ENCODE peak calls at places on chromosomes 3 and 15, in four cellular contexts. G is neural progenitor cell, O is fibroblast of lung, S is astrocyte. H is an unnamed sample.

GRCh38 chr15:40256642-40257235 is 17.9 kb downstream of the PAK6 start:
- DNase-seq in G (no peak), O (peak), S (peak), H (no peak)

GRCh38 chr15:75063338-75063737 is 39.9 kb downstream of the PPCDC start:
- DNase-seq in G (no peak), O (peak), S (peak), H (no peak)

GRCh38 chr3:187740446-187741399 is 4.5 kb downstream of the BCL6 start:
- DNase-seq in G (peak), O (peak), S (peak), H (peak)

GRCh38 chr3:120824613-120825012 is 82.1 kb downstream of the GTF2E1 start:
- DNase-seq in G (no peak), O (no peak), S (no peak), H (no peak)

GRCh38 chr15:99986297-99987118 is 253.3 kb upstream of the LYSMD4 start:
- DNase-seq in G (no peak), O (peak), S (no peak), H (no peak)

GRCh38 chr3:121072128-121072527 is 164.1 kb downstream of the STXBP5L start:
- DNase-seq in G (no peak), O (no peak), S (no peak), H (peak)

GRCh38 chr15:62135532-62136134 is 29.5 kb downstream of the C2CD4B start:
- DNase-seq in G (no peak), O (peak), S (peak), H (peak)

GRCh38 chr3:60594025-60594424 is 657.2 kb downstream of the FHIT start:
- DNase-seq in G (no peak), O (peak), S (peak), H (peak)

GRCh38 chr15:99436472-99437314 is 129.1 kb upstream of the MEF2A start:
- DNase-seq in G (no peak), O (no peak), S (no peak), H (no peak)

GRCh38 chr3:189921770-189922169 is 198.9 kb downstream of the P3H2 start:
- DNase-seq in G (peak), O (no peak), S (no peak), H (no peak)

GRCh38 chr15:85531083-85531482 is 150.7 kb downstream of the AKAP13 start:
- DNase-seq in G (no peak), O (peak), S (no peak), H (no peak)

GRCh38 chr3:177236704-177237103 is 39.4 kb upstream of the TBL1XR1 start:
- DNase-seq in G (no peak), O (peak), S (no peak), H (peak)

GRCh38 chr3:57423335-57423734 is 120.8 kb downstream of the DNAH12 start:
- DNase-seq in G (peak), O (no peak), S (no peak), H (no peak)

GRCh38 chr15:66901336-66902100 is 163.9 kb upstream of the SMAD3 start:
- DNase-seq in G (no peak), O (peak), S (peak), H (peak)

GRCh38 chr3:31919528-31919927 is 61.5 kb downstream of the OSBPL10 start:
- DNase-seq in G (no peak), O (no peak), S (no peak), H (no peak)

GRCh38 chr3:126659915-126660886 is 5.3 kb upstream of the TXNRD3 start:
- DNase-seq in G (peak), O (no peak), S (no peak), H (peak)

GRCh38 chr3:10232138-10232537 is 16.1 kb upstream of the TATDN2 start:
- DNase-seq in G (no peak), O (no peak), S (no peak), H (no peak)

GRCh38 chr3:115470254-115470653 is 153.1 kb upstream of the GAP43 start:
- DNase-seq in G (no peak), O (no peak), S (no peak), H (no peak)

GRCh38 chr3:15610083-15610482 is 8.5 kb downstream of the BTD start:
- DNase-seq in G (no peak), O (peak), S (peak), H (peak)

GRCh38 chr3:184180165-184180564 is 5.5 kb downstream of the AP2M1 start:
- DNase-seq in G (no peak), O (peak), S (peak), H (no peak)

GRCh38 chr3:188739547-188739946 is 432.2 kb upstream of the TPRG1 start:
- DNase-seq in G (no peak), O (peak), S (no peak), H (no peak)

GRCh38 chr3:148036331-148036881 is 627.2 kb downstream of the ZIC1 start:
- DNase-seq in G (no peak), O (peak), S (peak), H (peak)

GRCh38 chr15:29403778-29404177 is 134.2 kb upstream of the NSMCE3 start:
- DNase-seq in G (peak), O (no peak), S (no peak), H (peak)

GRCh38 chr3:196060834-196061233 is 21.1 kb downstream of the TFRC start:
- DNase-seq in G (no peak), O (no peak), S (no peak), H (no peak)

GRCh38 chr3:4907647-4908046 is 71.6 kb upstream of the BHLHE40 start:
- DNase-seq in G (no peak), O (no peak), S (no peak), H (no peak)

GRCh38 chr15:58962662-58963565 is 24.5 kb upstream of the RNF111 start:
- DNase-seq in G (no peak), O (peak), S (peak), H (peak)

GRCh38 chr3:139317660-139318430 is 26.0 kb upstream of the MRPS22 start:
- DNase-seq in G (no peak), O (no peak), S (no peak), H (peak)

GRCh38 chr3:175246766-175247165 is 387.6 kb downstream of the NAALADL2 start:
- DNase-seq in G (no peak), O (peak), S (peak), H (no peak)

GRCh38 chr3:113151475-113152031 is 59.8 kb upstream of the BOC start:
- DNase-seq in G (no peak), O (peak), S (peak), H (no peak)

GRCh38 chr15:80171787-80172186 is 19.0 kb downstream of the FAH start:
- DNase-seq in G (peak), O (no peak), S (no peak), H (no peak)

DNA sequence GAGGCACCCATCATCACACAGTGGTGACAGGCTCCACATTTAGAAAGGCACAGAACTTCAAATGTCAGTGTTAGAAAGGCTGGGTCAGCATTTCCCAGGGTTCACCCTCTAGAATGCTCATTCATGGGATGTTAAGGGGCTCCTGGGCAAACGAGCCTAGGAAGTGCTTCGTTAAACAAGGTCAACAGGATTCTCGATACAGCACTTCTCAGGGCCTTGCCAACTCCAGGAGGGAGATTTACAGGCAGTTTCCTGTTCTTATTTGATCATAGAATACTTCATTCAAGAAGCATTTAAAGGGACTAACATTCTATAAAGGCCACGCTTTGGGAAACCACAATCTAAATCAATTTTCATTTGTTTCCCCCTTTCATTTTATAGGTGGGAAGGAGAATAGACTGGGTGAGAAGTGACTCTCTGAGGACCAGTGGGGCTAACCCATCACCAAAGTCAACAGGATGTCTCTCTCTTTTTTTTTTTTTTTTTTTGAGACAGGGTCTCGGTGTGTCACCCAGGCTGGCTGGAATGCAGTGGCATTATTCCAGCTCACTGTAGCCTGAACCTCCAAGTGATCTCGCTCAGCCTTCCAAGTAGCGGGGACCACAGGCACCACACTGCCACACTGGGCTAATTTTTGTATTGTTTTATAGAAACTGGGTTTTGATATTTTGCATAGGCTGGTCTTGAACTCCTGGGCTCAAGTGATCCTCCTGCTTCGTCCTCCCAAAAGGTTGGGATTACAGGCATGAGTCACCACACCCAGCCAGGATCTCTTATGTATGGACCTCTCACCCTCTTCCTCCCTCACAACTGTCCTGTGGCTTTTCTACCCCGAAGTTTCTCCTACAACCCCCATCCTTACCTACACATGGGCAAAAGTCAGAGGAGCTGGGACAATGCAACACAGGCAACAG is 14.1 kb downstream of the IGDCC4 start:
- DNase-seq in G (no peak), O (peak), S (peak), H (no peak)
- H3K4me2 ChIP-seq in G (no peak), O (no peak), S (peak), H (peak)

GRCh38 chr3:40875581-40875980 is 323.7 kb upstream of the CTNNB1 start:
- DNase-seq in G (no peak), O (no peak), S (no peak), H (no peak)

GRCh38 chr3:40876019-40876418 is 323.3 kb upstream of the CTNNB1 start:
- DNase-seq in G (no peak), O (no peak), S (no peak), H (no peak)

GRCh38 chr3:40877651-40878463 is 321.4 kb upstream of the CTNNB1 start:
- DNase-seq in G (peak), O (peak), S (peak), H (peak)

GRCh38 chr3:40876496-40876895 is 322.8 kb upstream of the CTNNB1 start:
- DNase-seq in G (no peak), O (peak), S (peak), H (no peak)

GRCh38 chr3:40878464-40878905 is 320.8 kb upstream of the CTNNB1 start:
- DNase-seq in G (no peak), O (no peak), S (no peak), H (no peak)
- H3K4me3 ChIP-seq in G (no peak), O (no peak), S (no peak), H (no peak)

DNA sequence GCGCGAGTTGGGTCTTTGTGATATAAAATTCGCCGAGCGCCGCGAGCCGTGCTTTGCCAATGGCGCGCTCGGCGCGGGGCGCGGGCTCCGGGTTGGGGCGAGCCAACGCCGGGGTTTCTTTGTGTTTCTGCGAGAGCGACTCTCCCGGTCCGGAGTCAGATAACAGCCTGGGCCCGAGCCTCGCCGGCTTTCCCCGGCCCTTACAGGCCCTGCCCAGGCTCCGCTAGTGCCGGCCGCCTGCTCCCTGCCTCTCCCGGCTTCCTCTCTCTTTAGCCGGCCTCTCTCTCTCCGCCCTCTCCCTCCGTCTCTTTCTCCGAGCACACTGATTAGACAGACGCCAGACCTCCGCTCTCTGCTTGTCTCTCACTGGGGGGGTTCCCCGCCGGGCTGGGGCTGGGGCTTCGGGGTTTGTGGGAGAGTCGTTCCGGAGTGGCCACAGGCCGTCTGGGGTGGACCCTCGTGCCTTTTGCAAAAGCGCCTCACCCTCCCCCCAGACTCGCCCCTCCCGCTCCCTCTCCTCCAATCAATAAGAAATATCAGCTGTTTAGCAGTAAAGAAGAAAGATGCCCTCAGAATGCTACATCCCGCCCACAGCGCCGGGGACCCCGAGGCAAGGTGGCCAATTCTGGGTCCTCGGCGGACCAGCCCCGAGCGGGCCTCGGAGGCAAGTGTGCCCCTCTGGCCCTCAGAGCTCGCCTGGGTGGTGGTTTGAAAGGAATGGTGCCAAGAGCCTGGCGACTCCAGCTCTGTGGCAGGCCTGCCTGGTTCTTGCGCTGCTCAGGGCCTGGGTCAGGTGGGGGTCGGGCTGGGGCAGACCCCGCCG is 2.9 kb downstream of the NR2F2 start:
- DNase-seq in G (peak), O (peak), S (peak), H (peak)
- TF ChIP-seq EZH2 in G (no peak), O (no peak), S (no peak), H (no peak)

DNA sequence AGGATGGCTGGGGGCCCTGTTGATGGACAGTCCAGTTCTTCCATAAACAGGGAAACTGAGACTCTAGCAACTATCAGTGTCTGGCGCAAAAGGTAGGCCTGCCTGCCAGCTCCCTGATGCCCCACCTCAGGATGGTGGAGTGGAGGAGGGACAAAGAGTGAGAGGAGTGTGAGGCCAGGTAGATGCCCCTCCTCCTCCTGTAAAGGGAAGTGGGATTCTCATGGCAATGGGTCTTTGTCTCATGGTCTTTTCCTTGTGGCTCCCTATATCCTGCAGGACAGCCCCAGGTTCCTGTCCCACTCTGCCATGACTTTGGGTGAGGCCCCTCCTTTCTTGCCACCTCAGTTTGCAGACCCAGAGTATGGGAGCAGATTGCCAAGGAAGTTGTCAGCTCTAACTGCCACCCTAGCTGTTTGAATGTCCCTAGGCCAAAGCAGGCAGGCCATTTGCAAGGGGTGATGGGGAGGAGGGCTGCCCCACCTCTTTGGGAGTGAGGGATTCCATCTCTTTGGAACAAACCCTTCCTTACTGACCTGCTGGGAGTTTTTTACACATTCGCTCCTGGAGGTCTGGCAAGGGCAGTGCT is 2.8 kb upstream of the DNAH1 start:
- DNase-seq in G (no peak), O (no peak), S (no peak), H (no peak)
- H3K4me2 ChIP-seq in G (peak), O (no peak), S (peak), H (no peak)

GRCh38 chr3:128073185-128073725 is 21.0 kb downstream of the SEC61A1 start:
- DNase-seq in G (no peak), O (no peak), S (no peak), H (no peak)

GRCh38 chr3:128075516-128076464 is 23.6 kb downstream of the SEC61A1 start:
- DNase-seq in G (peak), O (peak), S (peak), H (no peak)

GRCh38 chr3:128073807-128074206 is 21.6 kb downstream of the SEC61A1 start:
- DNase-seq in G (no peak), O (no peak), S (no peak), H (peak)

GRCh38 chr3:128076465-128076782 is 24.2 kb downstream of the SEC61A1 start:
- DNase-seq in G (no peak), O (no peak), S (no peak), H (no peak)

DNA sequence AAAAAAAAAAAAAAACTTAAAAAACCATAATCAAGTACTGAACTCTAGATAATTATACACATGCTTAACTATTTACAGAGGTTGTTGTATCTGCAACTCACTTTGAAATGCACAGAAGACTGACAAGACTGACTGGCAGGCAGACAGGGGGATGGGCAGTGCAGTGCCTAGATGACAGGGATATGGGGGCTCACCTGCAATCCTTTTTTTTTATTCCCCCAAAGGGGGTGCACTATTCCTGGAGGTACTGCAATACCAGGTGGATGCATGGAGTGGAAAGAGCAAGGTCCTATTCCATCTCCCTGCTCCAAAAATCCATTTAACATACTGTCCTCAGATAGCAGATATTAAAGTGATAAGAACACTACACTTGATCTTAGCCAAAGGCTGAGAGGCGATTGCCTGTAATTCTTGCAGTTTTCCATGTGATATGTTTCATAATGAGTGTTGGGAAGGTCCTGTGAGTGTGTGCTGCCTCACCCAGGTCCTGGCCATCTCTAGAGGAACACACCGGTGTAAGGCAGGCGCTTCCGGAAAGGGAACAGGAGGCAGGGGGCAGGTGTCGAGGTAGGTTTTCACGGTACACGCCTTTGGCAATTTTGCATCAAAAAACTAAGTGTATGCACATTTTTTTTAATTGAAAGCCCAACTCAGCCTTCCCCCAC is 22.7 kb downstream of the SEC61A1 start:
- DNase-seq in G (no peak), O (no peak), S (no peak), H (no peak)
- H3K4me3 ChIP-seq in G (peak), O (no peak), S (no peak), H (no peak)

DNA sequence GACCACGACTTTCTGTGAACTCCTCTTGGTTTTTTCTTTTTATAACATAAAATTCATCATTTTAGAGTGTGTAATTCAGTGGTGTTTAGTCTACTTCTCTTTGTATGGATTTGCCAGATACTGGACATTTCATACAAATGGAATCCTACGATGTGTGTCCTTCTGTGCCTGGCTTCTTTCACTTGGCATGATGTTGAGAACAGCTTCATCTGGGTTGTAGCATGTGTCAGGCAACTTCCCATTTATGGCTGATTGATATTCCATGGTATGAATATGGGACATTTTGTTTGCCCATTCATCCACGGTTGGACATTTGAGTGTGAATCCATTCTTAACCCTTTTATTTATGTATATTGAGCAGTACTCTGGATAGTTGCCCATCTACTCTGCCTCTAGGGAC is 82.7 kb upstream of the KLF13 start:
- DNase-seq in G (no peak), O (no peak), S (no peak), H (no peak)
- TF ChIP-seq EZH2 in G (no peak), O (no peak), S (no peak), H (no peak)

GRCh38 chr3:12970684-12971083 is 102.5 kb downstream of the IQSEC1 start:
- DNase-seq in G (no peak), O (no peak), S (no peak), H (no peak)
- H3K4me2 ChIP-seq in G (no peak), O (no peak), S (no peak), H (no peak)

GRCh38 chr3:129595544-129596193 is 10.8 kb downstream of the PLXND1 start:
- DNase-seq in G (no peak), O (no peak), S (no peak), H (no peak)
- H3K4me3 ChIP-seq in G (no peak), O (no peak), S (no peak), H (no peak)

DNA sequence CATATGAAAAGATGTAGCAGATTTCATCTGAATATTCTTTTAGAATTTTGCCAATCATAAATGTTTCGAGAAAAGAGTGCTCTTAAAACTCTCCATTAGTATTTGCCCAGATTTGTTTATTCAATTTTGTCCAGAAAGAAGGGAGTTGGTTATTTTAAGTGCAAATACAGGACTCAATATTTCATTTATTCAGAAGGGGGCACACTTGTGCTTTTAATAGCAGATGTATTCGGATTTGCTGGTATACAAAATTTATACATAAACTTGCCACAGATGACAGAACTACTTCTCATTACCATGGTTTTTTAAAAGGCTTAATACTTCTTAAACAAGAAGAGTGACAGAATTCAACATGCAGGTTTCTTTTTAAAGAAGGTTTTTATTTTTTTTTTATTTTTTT is 69.8 kb upstream of the GRM7 start:
- DNase-seq in G (no peak), O (peak), S (peak), H (peak)
- TF ChIP-seq EZH2 in G (no peak), O (no peak), S (no peak), H (no peak)